ENCODE peak calls at places on chromosomes 16 and 17, in four cellular contexts. One of them, this sample, is unnamed.
A peak's percentile ranks its signal among the peaks of the same experiment; 100 is the strongest.

GRCh38 chr16:1265090-1265630 is 9.3 kb downstream of the TPSD1 start:
- DNase-seq in EH: no peak
- DNase-seq in BJ: no peak
- DNase-seq in fibroblast of pulmonary artery: no peak
- DNase-seq in this sample: no peak

GRCh38 chr16:19843371-19843770 is 41.3 kb downstream of the GPRC5B start:
- DNase-seq in EH: peak; percentile 35
- DNase-seq in BJ: no peak
- DNase-seq in fibroblast of pulmonary artery: no peak
- DNase-seq in this sample: no peak

GRCh38 chr17:78812849-78813248 is 27.8 kb downstream of the USP36 start:
- DNase-seq in EH: no peak
- DNase-seq in BJ: no peak
- DNase-seq in fibroblast of pulmonary artery: no peak
- DNase-seq in this sample: no peak

GRCh38 chr17:68053237-68054030 is 17.9 kb downstream of the KPNA2 start:
- DNase-seq in EH: peak; percentile 88
- DNase-seq in BJ: peak; percentile 86
- DNase-seq in fibroblast of pulmonary artery: peak; percentile 85
- DNase-seq in this sample: no peak

GRCh38 chr16:70653406-70653805 is 7.0 kb downstream of the IL34 start:
- DNase-seq in EH: no peak
- DNase-seq in BJ: no peak
- DNase-seq in fibroblast of pulmonary artery: no peak
- DNase-seq in this sample: no peak

GRCh38 chr16:12758031-12758669 is 45.5 kb downstream of the CPPED1 start:
- DNase-seq in EH: no peak
- DNase-seq in BJ: no peak
- DNase-seq in fibroblast of pulmonary artery: peak; percentile 25
- DNase-seq in this sample: no peak

GRCh38 chr16:2026461-2027023 is at the start of gene NHERF2:
- DNase-seq in EH: peak; percentile 52
- DNase-seq in BJ: no peak
- DNase-seq in fibroblast of pulmonary artery: no peak
- DNase-seq in this sample: no peak

GRCh38 chr16:66224636-66225035 is 141.9 kb upstream of the CDH5 start:
- DNase-seq in EH: no peak
- DNase-seq in BJ: no peak
- DNase-seq in fibroblast of pulmonary artery: no peak
- DNase-seq in this sample: no peak

GRCh38 chr16:81814751-81815428 is 35.8 kb downstream of the PLCG2 start:
- DNase-seq in EH: no peak
- DNase-seq in BJ: no peak
- DNase-seq in fibroblast of pulmonary artery: no peak
- DNase-seq in this sample: no peak

GRCh38 chr17:48642059-48642842 is 16.1 kb upstream of the HOXB9 start:
- DNase-seq in EH: no peak
- DNase-seq in BJ: no peak
- DNase-seq in fibroblast of pulmonary artery: no peak
- DNase-seq in this sample: no peak

GRCh38 chr17:38746893-38747384 is 1.2 kb downstream of the PCGF2 start:
- DNase-seq in EH: no peak
- DNase-seq in BJ: no peak
- DNase-seq in fibroblast of pulmonary artery: no peak
- DNase-seq in this sample: no peak

GRCh38 chr17:1073241-1073962 is 76.5 kb downstream of the TIMM22 start:
- DNase-seq in EH: no peak
- DNase-seq in BJ: no peak
- DNase-seq in fibroblast of pulmonary artery: no peak
- DNase-seq in this sample: peak; percentile 57

GRCh38 chr17:6995500-6996255 is at the start of gene ALOX12:
- DNase-seq in EH: no peak
- DNase-seq in BJ: no peak
- DNase-seq in fibroblast of pulmonary artery: no peak
- DNase-seq in this sample: no peak

GRCh38 chr17:45311762-45312476 is 4.9 kb downstream of the MAP3K14 start:
- DNase-seq in EH: peak; percentile 71
- DNase-seq in BJ: no peak
- DNase-seq in fibroblast of pulmonary artery: no peak
- DNase-seq in this sample: peak; percentile 65

GRCh38 chr17:73018599-73018998 is 73.9 kb downstream of the SLC39A11 start:
- DNase-seq in EH: no peak
- DNase-seq in BJ: no peak
- DNase-seq in fibroblast of pulmonary artery: no peak
- DNase-seq in this sample: no peak

GRCh38 chr17:47800686-47801085 is 20.9 kb downstream of the OSBPL7 start:
- DNase-seq in EH: no peak
- DNase-seq in BJ: no peak
- DNase-seq in fibroblast of pulmonary artery: no peak
- DNase-seq in this sample: no peak

GRCh38 chr17:7293131-7293557 is 1.3 kb downstream of the YBX2 start:
- DNase-seq in EH: no peak
- DNase-seq in BJ: no peak
- DNase-seq in fibroblast of pulmonary artery: peak; percentile 57
- DNase-seq in this sample: no peak

GRCh38 chr17:82930043-82930923 is 90.5 kb upstream of the ZNF750 start:
- DNase-seq in EH: no peak
- DNase-seq in BJ: no peak
- DNase-seq in fibroblast of pulmonary artery: no peak
- DNase-seq in this sample: peak; percentile 61

GRCh38 chr16:10885246-10885645 is 8.2 kb downstream of the CIITA start:
- DNase-seq in EH: no peak
- DNase-seq in BJ: no peak
- DNase-seq in fibroblast of pulmonary artery: no peak
- DNase-seq in this sample: no peak

GRCh38 chr16:76818611-76819181 is 372.3 kb upstream of the MON1B start:
- DNase-seq in EH: no peak
- DNase-seq in BJ: no peak
- DNase-seq in fibroblast of pulmonary artery: no peak
- DNase-seq in this sample: no peak

GRCh38 chr16:87653234-87653633 is 50.9 kb downstream of the JPH3 start:
- DNase-seq in EH: no peak
- DNase-seq in BJ: no peak
- DNase-seq in fibroblast of pulmonary artery: peak; percentile 10
- DNase-seq in this sample: no peak

GRCh38 chr17:48593126-48593829 is at the start of gene HOXB5:
- DNase-seq in EH: no peak
- DNase-seq in BJ: no peak
- DNase-seq in fibroblast of pulmonary artery: no peak
- DNase-seq in this sample: no peak

GRCh38 chr17:51056813-51057510 is 63.7 kb downstream of the SPAG9 start:
- DNase-seq in EH: peak; percentile 95
- DNase-seq in BJ: peak; percentile 87
- DNase-seq in fibroblast of pulmonary artery: peak; percentile 90
- DNase-seq in this sample: peak; percentile 47

GRCh38 chr17:45946841-45947256 is 52.2 kb upstream of the STH start:
- DNase-seq in EH: no peak
- DNase-seq in BJ: no peak
- DNase-seq in fibroblast of pulmonary artery: peak; percentile 12
- DNase-seq in this sample: no peak

GRCh38 chr16:11402745-11403533 is 57.7 kb downstream of the RMI2 start:
- DNase-seq in EH: no peak
- DNase-seq in BJ: no peak
- DNase-seq in fibroblast of pulmonary artery: no peak
- DNase-seq in this sample: no peak

GRCh38 chr17:40104570-40105471 is 4.4 kb upstream of the NR1D1 start:
- DNase-seq in EH: no peak
- DNase-seq in BJ: no peak
- DNase-seq in fibroblast of pulmonary artery: no peak
- DNase-seq in this sample: no peak

GRCh38 chr17:488993-489757 is 136.6 kb upstream of the RPH3AL start:
- DNase-seq in EH: peak; percentile 11
- DNase-seq in BJ: no peak
- DNase-seq in fibroblast of pulmonary artery: peak; percentile 32
- DNase-seq in this sample: peak; percentile 36

GRCh38 chr16:2829501-2830354 is at the start of gene ZG16B:
- DNase-seq in EH: no peak
- DNase-seq in BJ: no peak
- DNase-seq in fibroblast of pulmonary artery: peak; percentile 18
- DNase-seq in this sample: no peak

GRCh38 chr17:78884148-78884870 is 18.7 kb downstream of the CEP295NL start:
- DNase-seq in EH: peak; percentile 49
- DNase-seq in BJ: no peak
- DNase-seq in fibroblast of pulmonary artery: peak; percentile 19
- DNase-seq in this sample: no peak

GRCh38 chr17:38560503-38561318 is 45.0 kb downstream of the SRCIN1 start:
- DNase-seq in EH: peak; percentile 35
- DNase-seq in BJ: no peak
- DNase-seq in fibroblast of pulmonary artery: peak; percentile 57
- DNase-seq in this sample: no peak

This sample was measured in naive thymus-derived CD8-positive, alpha-beta T cell.